ENCODE peak calls at places on chromosomes 13 and 19, in six cellular contexts. Q is IMR-90, H is right lobe of liver, D is kidney, R is cardiac muscle cell, Z is adipocyte. Y is an unnamed sample. For H3K4me1, the result is how much of the 10 kb centered on the place peaks cover.

GRCh38 chr13:44752184-44752583 is 176.1 kb upstream of the TSC22D1 start:
- DNase-seq in Q (no peak), H (no peak), D (no peak), R (no peak), Z (no peak), Y (no peak)

GRCh38 chr13:68713394-68713793 is 1394.2 kb upstream of the ATXN8OS start:
- DNase-seq in Q (no peak), H (no peak), D (no peak), R (no peak), Z (no peak), Y (no peak)

GRCh38 chr13:46668302-46668720 is 115.3 kb downstream of the LRCH1 start:
- DNase-seq in Q (peak), H (no peak), D (no peak), R (no peak), Z (peak), Y (peak)

GRCh38 chr13:105363747-105364177 is 1171.7 kb downstream of the EFNB2 start:
- DNase-seq in Q (no peak), H (no peak), D (no peak), R (no peak), Z (no peak), Y (no peak)

GRCh38 chr19:54448037-54448773 is 794 bp upstream of the LENG8 start:
- DNase-seq in Q (peak), H (peak), D (peak), R (peak), Z (peak), Y (peak)

GRCh38 chr13:42064259-42064658 is 15.8 kb downstream of the DGKH start:
- DNase-seq in Q (peak), H (no peak), D (no peak), R (no peak), Z (peak), Y (no peak)

GRCh38 chr13:48004201-48004600 is 3.1 kb upstream of the SUCLA2 start:
- DNase-seq in Q (no peak), H (no peak), D (no peak), R (no peak), Z (no peak), Y (peak)

GRCh38 chr19:21901861-21902260 is 65.9 kb upstream of the ZNF43 start:
- DNase-seq in Q (no peak), H (no peak), D (no peak), R (no peak), Z (no peak), Y (no peak)

GRCh38 chr13:85316501-85316900 is 482.7 kb downstream of the SLITRK6 start:
- DNase-seq in Q (no peak), H (no peak), D (no peak), R (no peak), Z (no peak), Y (no peak)

GRCh38 chr19:57302020-57302465 is 18.2 kb upstream of the ZNF543 start:
- DNase-seq in Q (peak), H (no peak), D (no peak), R (no peak), Z (peak), Y (no peak)

GRCh38 chr19:32489971-32490370 is 84.4 kb downstream of the DPY19L3 start:
- DNase-seq in Q (peak), H (no peak), D (no peak), R (no peak), Z (no peak), Y (no peak)

GRCh38 chr19:45713141-45713540 is 17.6 kb downstream of the FBXO46 start:
- DNase-seq in Q (no peak), H (no peak), D (peak), R (no peak), Z (no peak), Y (no peak)

GRCh38 chr13:98548230-98548629 is 28.7 kb downstream of the STK24 start:
- DNase-seq in Q (peak), H (no peak), D (no peak), R (no peak), Z (no peak), Y (no peak)

GRCh38 chr19:48844472-48844871 is 8.2 kb upstream of the HSD17B14 start:
- DNase-seq in Q (peak), H (no peak), D (no peak), R (no peak), Z (peak), Y (no peak)

GRCh38 chr19:5575553-5575952 is 7.8 kb upstream of the TINCR start:
- DNase-seq in Q (no peak), H (no peak), D (no peak), R (no peak), Z (no peak), Y (no peak)

GRCh38 chr19:55528030-55528801 is 8.7 kb downstream of the SBK2 start:
- DNase-seq in Q (peak), H (no peak), D (no peak), R (no peak), Z (peak), Y (no peak)

GRCh38 chr13:109707044-109707794 is 79.2 kb downstream of the IRS2 start:
- DNase-seq in Q (no peak), H (no peak), D (no peak), R (no peak), Z (peak), Y (no peak)

GRCh38 chr13:99988469-99989375 is 7.1 kb downstream of the ZIC2 start:
- DNase-seq in Q (no peak), H (no peak), D (no peak), R (peak), Z (no peak), Y (no peak)

GRCh38 chr19:4578552-4579248 is 19.2 kb upstream of the SEMA6B start:
- DNase-seq in Q (no peak), H (no peak), D (peak), R (no peak), Z (no peak), Y (no peak)

GRCh38 chr19:44677019-44677809 is 5.9 kb downstream of the CEACAM19 start:
- DNase-seq in Q (peak), H (no peak), D (no peak), R (no peak), Z (peak), Y (peak)

GRCh38 chr19:39936020-39936419 is 1.6 kb upstream of the FCGBP start:
- DNase-seq in Q (no peak), H (no peak), D (no peak), R (no peak), Z (no peak), Y (no peak)

GRCh38 chr19:47049307-47049700 is 880 bp upstream of the TMEM160 start:
- DNase-seq in Q (peak), H (no peak), D (no peak), R (no peak), Z (peak), Y (peak)

GRCh38 chr19:1041272-1041834 is 1.4 kb downstream of the ABCA7 start:
- DNase-seq in Q (no peak), H (peak), D (no peak), R (no peak), Z (no peak), Y (no peak)

GRCh38 chr19:42596391-42597071 is 1.8 kb upstream of the CEACAM8 start:
- DNase-seq in Q (no peak), H (peak), D (peak), R (peak), Z (peak), Y (no peak)

GRCh38 chr13:89695343-89696257 is 1651.9 kb upstream of the MIR17HG start:
- DNase-seq in Q (peak), H (no peak), D (no peak), R (peak), Z (no peak), Y (no peak)

GRCh38 chr13:73399347-73400216 is 340.8 kb downstream of the KLF5 start:
- DNase-seq in Q (no peak), H (no peak), D (no peak), R (no peak), Z (peak), Y (no peak)

GRCh38 chr13:30593001-30593400 is 24.7 kb upstream of the USPL1 start:
- DNase-seq in Q (no peak), H (no peak), D (no peak), R (no peak), Z (no peak), Y (no peak)
- H3K4me1 ChIP-seq in Q (under half), H (under half), D (under half), R (under half), Z (under half), Y (under half)

DNA sequence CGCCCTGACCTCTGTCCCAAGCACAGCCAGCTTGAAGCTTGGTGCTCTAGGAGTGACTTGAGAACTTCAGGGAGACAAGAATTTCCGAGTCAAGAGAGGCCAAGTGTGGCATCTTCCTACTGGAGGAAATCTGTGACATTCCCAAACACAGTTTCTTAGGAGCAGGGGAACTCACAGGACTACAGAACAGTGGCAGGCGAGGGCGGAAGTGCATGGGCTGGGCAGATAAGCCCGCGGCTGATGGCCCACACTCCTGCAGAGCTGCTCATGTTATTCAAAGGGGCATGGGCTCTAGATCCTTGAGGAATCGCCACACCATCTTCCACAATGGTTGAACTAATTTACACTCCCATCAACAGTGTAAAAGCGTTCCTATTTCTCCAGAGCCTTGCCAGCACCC is 168.8 kb downstream of the KATNAL1 start:
- DNase-seq in Q (no peak), H (no peak), D (no peak), R (no peak), Z (no peak), Y (no peak)
- H3K4me1 ChIP-seq in Q (under half), H (under half), D (under half), R (under half), Z (under half), Y (under half)

DNA sequence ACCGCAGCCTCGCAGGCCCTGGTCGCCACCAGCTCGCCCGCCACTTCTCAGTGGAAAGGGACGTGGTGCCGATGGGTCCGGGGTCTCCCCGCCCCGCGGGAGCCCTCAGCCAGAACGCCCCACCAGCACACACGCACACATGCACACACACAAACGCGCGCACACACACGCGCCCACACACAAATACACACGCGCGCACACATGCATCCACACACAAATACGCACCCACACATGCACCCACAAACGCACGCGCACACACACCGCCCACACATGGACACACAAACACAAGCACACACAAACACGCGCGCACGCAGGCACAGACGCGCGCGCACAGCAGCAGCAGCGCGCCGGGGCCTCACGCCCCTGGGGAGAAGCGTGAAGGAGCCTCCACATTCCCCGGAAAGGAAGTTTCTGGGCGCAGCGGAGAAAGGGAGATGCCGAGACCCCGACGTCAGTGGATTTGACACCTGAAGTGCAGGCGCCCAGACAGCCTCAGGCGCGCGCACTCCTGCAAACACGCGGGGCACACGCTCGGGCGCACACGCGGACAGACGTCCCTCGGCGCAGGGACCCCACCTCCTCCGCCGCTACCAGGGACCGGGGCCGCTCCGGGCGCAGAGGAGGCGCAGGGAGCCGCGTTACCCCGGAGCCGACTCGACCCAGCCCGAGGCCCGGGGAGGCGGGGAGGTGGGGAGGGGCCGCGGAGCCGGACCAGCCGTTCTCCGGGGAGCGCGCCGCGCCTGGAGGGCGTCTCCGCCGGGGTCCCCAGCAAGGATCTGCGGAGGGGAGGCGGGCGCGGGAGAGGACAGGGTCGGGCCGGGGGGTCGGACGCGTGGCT is 623 bp downstream of the RASA3 start:
- DNase-seq in Q (no peak), H (peak), D (peak), R (peak), Z (peak), Y (no peak)
- H3K4me1 ChIP-seq in Q (under half), H (under half), D (half or more), R (under half), Z (under half), Y (half or more)

DNA sequence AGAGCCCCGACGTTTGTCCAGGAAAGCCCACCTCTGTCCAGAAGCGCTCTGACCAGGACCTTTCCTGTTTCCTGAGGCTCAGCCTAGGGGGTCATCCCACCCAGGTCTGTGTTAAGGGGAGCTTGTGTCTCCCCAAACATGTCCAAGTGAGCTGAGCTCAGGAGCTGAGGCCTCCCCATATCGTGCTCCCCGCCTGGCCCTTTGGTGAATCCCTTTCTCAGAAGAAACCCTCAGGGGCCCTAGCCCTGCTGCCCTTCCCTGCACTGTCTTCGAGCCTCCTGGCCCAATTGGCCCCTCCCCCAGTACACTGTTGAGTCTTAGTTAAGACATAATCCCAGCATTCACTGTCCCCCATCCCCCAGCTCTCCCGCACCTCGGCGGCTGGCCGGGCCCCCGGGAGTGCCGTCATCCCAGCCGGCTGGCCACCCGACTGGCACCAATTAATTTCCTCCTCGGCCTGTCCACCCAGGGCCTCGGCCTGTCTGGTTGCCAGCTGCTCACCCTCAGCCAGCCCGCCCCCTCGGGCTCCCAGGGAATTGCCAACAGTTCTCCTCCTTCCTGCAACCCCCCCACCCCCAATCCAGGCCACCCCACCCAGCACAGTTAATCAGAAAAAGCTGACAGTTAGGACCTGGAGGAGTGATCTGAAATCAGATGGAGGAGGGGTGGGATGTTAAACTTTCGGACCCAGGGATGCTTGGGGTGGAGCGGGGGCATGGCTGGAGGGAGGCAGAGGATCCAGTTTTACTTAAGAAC is 13.6 kb downstream of the IER2 start:
- DNase-seq in Q (peak), H (peak), D (peak), R (peak), Z (peak), Y (peak)
- H3K4me1 ChIP-seq in Q (under half), H (under half), D (under half), R (under half), Z (half or more), Y (half or more)

DNA sequence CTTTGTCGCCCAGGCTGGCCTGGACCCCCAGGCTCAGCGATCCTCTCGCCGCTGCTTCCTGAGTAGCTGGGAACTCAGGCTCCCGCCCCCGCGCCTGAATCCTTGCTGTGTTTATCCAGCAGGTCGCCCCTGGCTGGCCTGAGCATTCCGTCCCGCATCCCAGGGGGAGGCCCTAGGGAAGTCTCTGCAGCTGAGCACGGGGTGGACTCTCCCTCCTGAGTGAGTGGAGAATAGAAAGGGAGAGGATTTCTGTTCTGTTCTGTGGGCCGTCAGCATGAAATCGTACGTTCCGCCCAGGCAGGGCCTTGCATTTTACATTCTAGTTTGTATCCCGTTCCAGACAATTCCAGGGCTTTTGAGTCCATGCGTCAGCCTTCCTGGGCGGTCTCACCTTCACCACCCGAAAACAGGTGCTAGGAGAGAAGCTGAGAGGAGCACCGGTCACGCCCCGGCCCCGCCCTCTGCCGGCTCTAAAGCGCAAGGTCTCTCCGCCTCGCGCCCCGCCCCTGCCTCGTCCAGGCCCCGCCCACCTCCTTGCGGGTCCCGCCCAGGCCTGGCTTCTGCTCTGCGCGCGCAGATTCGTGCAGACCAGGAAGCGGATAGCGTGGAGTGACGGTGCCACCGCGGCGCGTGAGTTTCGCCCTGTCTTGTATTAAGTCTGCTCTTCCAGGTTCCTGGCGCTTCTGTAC is at the start of gene ZNF761:
- DNase-seq in Q (peak), H (peak), D (peak), R (peak), Z (peak), Y (peak)
- H3K4me1 ChIP-seq in Q (under half), H (under half), D (under half), R (under half), Z (under half), Y (under half)

DNA sequence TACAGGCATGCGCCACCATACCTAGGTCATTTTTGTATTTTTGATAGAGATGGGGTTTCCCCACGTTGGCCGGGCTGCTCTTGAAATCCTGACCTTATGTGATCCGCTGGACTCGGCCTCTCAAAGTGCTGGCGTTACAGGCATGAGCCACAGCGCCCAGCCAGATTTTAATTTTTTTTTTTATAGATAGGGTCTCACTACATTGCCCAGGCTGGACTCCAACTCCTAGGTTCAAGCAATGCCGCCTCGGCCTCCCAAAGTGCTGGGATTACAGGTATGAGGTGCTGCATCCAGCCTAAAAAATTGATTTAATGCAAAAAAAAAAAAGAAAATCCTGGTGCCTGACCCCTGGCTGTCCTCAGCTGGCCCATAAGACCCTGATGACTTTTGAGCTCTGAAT is 24.9 kb upstream of the CERS4 start:
- DNase-seq in Q (no peak), H (no peak), D (no peak), R (no peak), Z (no peak), Y (no peak)
- H3K4me1 ChIP-seq in Q (under half), H (under half), D (under half), R (under half), Z (under half), Y (under half)

DNA sequence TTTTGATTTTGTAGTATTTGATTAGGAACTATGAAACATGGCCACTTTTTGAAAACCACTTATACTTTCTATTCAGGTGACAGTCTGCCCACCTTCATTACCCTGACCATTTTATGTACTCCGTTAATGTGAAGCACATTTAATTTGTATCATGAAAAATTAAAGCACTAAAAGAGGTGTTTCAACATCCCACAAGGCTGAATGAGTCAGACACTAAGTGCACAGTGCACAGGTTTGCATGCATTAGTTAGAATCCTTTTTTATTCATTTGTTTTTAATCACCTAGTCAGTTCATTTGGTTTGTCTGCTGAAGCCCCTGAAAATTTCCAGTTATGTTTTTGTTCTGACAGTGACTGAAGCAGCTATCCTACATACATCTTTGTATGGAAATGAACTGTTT is 271.0 kb downstream of the SLITRK5 start:
- DNase-seq in Q (no peak), H (no peak), D (no peak), R (no peak), Z (no peak), Y (no peak)
- H3K4me1 ChIP-seq in Q (under half), H (under half), D (under half), R (under half), Z (under half), Y (under half)

DNA sequence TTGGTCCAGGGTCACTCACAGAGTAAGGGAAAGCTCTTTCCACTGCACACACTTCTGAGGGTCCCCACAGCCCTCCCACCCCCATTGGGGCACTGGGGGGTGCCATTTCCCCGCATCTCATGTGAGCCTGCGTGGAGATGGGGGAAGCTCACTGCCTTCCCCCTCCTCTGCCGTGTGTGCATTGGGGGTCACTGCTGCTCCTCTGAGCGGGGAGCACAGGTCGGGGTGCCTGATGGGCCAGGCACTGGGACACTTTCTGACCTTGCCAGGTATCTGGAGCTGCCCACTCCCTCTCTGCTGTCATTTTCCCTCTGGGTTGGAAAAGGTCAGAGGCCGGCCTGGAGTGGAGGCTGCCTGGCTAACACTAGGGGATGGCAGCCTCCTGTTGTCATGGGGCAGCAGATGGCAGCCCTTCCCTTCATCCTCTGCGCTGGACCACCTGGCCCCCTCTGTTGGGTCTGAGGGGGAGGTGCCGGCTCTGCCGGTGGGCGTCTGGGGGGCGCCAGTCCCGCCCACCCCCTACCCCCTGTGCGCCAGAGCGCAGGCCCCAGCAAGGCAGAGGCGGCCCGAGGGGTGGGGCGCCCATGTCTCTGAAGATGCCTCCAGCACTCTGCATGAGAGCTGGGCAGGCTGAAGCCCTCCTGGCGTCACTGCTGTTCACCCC is 9.1 kb downstream of the SSBP4 start:
- DNase-seq in Q (no peak), H (no peak), D (no peak), R (no peak), Z (no peak), Y (no peak)
- H3K4me1 ChIP-seq in Q (under half), H (under half), D (under half), R (under half), Z (under half), Y (under half)

GRCh38 chr19:2048104-2048958 is 2.7 kb downstream of the MKNK2 start:
- DNase-seq in Q (no peak), H (no peak), D (peak), R (no peak), Z (no peak), Y (no peak)
- H3K4me1 ChIP-seq in Q (under half), H (under half), D (half or more), R (under half), Z (half or more), Y (half or more)